ENCODE peak calls at places on chromosome 22, in eight cellular contexts. W is GM12878, Y is heart right ventricle, N is suprapubic skin, F is MM.1S, O is brain microvascular endothelial cell, G is sigmoid colon, J is GM23248. P is an unnamed sample.

GRCh38 chr22:47022075-47022473 is 259.6 kb downstream of the TBC1D22A start:
- DNase-seq in W (no peak), Y (no peak), N (no peak), F (no peak), O (no peak), G (peak; percentile 40), J (peak; percentile 13), P (no peak)

GRCh38 chr22:43743929-43744643 is 68.0 kb downstream of the EFCAB6 start:
- DNase-seq in W (no peak), Y (no peak), N (no peak), F (no peak), O (no peak), G (no peak), J (no peak), P (no peak)

GRCh38 chr22:33564683-33565082 is 355.6 kb downstream of the LARGE1 start:
- DNase-seq in W (no peak), Y (no peak), N (no peak), F (no peak), O (no peak), G (no peak), J (no peak), P (no peak)

GRCh38 chr22:27461470-27461869 is 340.1 kb downstream of the MN1 start:
- DNase-seq in W (no peak), Y (no peak), N (no peak), F (no peak), O (peak; percentile 86), G (no peak), J (peak; percentile 96), P (peak; percentile 95)

GRCh38 chr22:28030442-28030841 is 111.4 kb upstream of the PITPNB start:
- DNase-seq in W (no peak), Y (no peak), N (no peak), F (no peak), O (no peak), G (no peak), J (no peak), P (no peak)

GRCh38 chr22:48758905-48759875 is 1068.5 kb downstream of the BRD1 start:
- DNase-seq in W (no peak), Y (no peak), N (peak; percentile 26), F (no peak), O (no peak), G (peak; percentile 39), J (no peak), P (no peak)

GRCh38 chr22:29369460-29369859 is 18.9 kb downstream of the AP1B1 start:
- DNase-seq in W (no peak), Y (peak; percentile 60), N (peak; percentile 74), F (no peak), O (peak; percentile 85), G (peak; percentile 89), J (peak; percentile 95), P (peak; percentile 80)

GRCh38 chr22:38645430-38645829 is 10.8 kb downstream of the FAM227A start:
- DNase-seq in W (no peak), Y (no peak), N (no peak), F (no peak), O (no peak), G (no peak), J (no peak), P (no peak)

GRCh38 chr22:22164541-22165272 is 79.9 kb upstream of the VPREB1 start:
- DNase-seq in W (no peak), Y (no peak), N (no peak), F (no peak), O (no peak), G (no peak), J (no peak), P (no peak)

GRCh38 chr22:31757265-31757664 is 3.4 kb downstream of the DEPDC5 start:
- DNase-seq in W (no peak), Y (no peak), N (no peak), F (no peak), O (no peak), G (no peak), J (no peak), P (no peak)

GRCh38 chr22:37906364-37907008 is 389 bp downstream of the MICALL1 start:
- DNase-seq in W (no peak), Y (no peak), N (no peak), F (peak; percentile 38), O (no peak), G (peak; percentile 73), J (peak; percentile 49), P (no peak)

GRCh38 chr22:49274754-49275380 is 552.8 kb downstream of the BRD1 start:
- DNase-seq in W (no peak), Y (no peak), N (peak; percentile 43), F (no peak), O (no peak), G (no peak), J (no peak), P (no peak)

GRCh38 chr22:27149886-27150529 is 492.6 kb downstream of the MIAT start:
- DNase-seq in W (no peak), Y (no peak), N (no peak), F (no peak), O (peak; percentile 35), G (no peak), J (peak; percentile 75), P (peak; percentile 59)

GRCh38 chr22:17281026-17281809 is 62.0 kb upstream of the ADA2 start:
- DNase-seq in W (no peak), Y (no peak), N (no peak), F (no peak), O (no peak), G (peak; percentile 30), J (no peak), P (no peak)

GRCh38 chr22:29949872-29950271 is 66.9 kb downstream of the MTMR3 start:
- DNase-seq in W (no peak), Y (no peak), N (no peak), F (no peak), O (no peak), G (no peak), J (no peak), P (no peak)

GRCh38 chr22:48321986-48322545 is 1505.6 kb downstream of the BRD1 start:
- DNase-seq in W (no peak), Y (no peak), N (no peak), F (no peak), O (no peak), G (peak; percentile 48), J (no peak), P (no peak)

GRCh38 chr22:21936151-21936778 is 16.4 kb downstream of the PPM1F start:
- DNase-seq in W (no peak), Y (no peak), N (no peak), F (no peak), O (no peak), G (no peak), J (peak; percentile 28), P (no peak)

GRCh38 chr22:43342347-43343261 is 568 bp downstream of the SCUBE1 start:
- DNase-seq in W (no peak), Y (no peak), N (no peak), F (no peak), O (no peak), G (no peak), J (no peak), P (no peak)

GRCh38 chr22:39405346-39406085 is 5.9 kb downstream of the TAB1 start:
- DNase-seq in W (no peak), Y (no peak), N (no peak), F (no peak), O (peak; percentile 75), G (no peak), J (peak; percentile 88), P (peak; percentile 81)

GRCh38 chr22:24408630-24409029 is 18.8 kb upstream of the ADORA2A start:
- DNase-seq in W (no peak), Y (no peak), N (no peak), F (no peak), O (no peak), G (no peak), J (no peak), P (no peak)

GRCh38 chr22:45007247-45007945 is 2.4 kb downstream of the PHF21B start:
- DNase-seq in W (no peak), Y (peak; percentile 23), N (no peak), F (no peak), O (peak; percentile 2), G (no peak), J (peak; percentile 43), P (peak; percentile 27)
- H3K4me3 ChIP-seq in W (peak overlapping the region; percentile 11), Y (peak overlapping the region; percentile 64), N (peak overlapping the region; percentile 53), F (no peak overlapping the region), O (no peak overlapping the region), G (peak overlapping the region; percentile 58), J (peak overlapping the region; percentile 48), P (peak overlapping the region; percentile 33)

DNA sequence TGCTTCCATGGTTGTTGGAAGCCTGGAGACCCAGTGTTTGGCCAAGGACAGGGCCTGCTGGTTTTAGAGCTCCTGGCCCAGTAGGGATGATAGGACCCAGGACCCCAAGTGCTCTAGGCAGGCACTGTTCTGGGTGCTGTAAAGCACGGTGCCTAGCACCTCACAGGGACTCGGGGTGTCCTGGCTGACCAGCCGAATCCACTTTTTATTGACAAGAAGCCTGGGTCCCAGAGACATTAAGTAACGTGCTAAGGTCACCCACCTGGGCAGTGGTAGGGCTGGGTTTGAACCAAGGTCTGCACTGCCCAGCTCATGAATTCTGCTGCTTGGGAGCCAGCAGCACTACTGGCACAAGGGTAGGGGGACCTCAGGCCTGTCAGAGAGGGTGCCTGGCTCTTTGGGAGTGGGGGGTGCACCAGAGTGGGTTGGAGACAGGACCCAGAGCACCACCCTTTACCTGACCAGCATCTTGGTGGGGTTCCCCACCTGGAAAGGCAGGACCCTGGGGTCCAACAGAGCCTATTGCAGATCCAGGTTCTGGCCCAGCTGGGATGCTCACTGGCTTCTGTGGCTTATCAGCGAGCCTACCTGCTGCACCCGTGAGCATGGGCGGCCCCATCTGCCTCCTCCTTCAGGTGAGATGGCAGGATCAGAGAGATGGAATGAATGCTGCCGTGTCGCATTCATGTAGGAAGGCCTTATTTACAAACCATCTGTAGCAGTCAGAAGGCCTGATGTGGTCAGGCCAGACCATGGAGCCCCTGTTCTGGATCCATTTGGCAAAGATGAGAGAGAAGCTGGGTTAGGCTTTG is 52.0 kb downstream of the BCR start:
- DNase-seq in W (no peak), Y (no peak), N (no peak), F (no peak), O (no peak), G (no peak), J (no peak), P (no peak)
- H3K27ac ChIP-seq in W (no peak overlapping the region), Y (no peak overlapping the region), N (no peak overlapping the region), F (no peak overlapping the region), O (peak overlapping the region; percentile 10), G (no peak overlapping the region), J (no peak overlapping the region), P (no peak overlapping the region)

DNA sequence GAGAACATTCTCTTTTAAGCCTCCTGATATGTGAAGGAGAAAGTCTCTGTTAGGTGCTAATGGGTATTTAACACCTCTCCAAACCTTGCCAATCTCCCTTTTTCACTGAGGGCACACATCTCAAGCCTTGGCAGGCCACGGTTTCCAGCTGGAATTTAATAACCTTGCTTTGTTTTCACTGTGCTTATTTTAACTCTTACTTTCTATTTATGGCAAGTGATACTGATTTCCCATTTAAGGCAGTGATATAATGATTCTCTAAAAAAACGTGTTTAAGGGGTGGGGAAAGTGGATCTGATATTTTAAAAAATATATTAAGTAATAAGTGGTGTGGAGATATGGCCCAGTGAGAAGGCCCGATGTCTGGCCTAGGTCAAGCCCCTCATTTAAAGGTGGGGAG is 1.1 kb upstream of the RASD2 start:
- DNase-seq in W (no peak), Y (no peak), N (no peak), F (no peak), O (no peak), G (no peak), J (no peak), P (no peak)
- H3K4me3 ChIP-seq in W (no peak overlapping the region), Y (peak overlapping the region; percentile 61), N (peak overlapping the region; percentile 59), F (peak overlapping the region; percentile 68), O (no peak overlapping the region), G (peak overlapping the region; percentile 79), J (peak overlapping the region; percentile 77), P (peak overlapping the region; percentile 47)

DNA sequence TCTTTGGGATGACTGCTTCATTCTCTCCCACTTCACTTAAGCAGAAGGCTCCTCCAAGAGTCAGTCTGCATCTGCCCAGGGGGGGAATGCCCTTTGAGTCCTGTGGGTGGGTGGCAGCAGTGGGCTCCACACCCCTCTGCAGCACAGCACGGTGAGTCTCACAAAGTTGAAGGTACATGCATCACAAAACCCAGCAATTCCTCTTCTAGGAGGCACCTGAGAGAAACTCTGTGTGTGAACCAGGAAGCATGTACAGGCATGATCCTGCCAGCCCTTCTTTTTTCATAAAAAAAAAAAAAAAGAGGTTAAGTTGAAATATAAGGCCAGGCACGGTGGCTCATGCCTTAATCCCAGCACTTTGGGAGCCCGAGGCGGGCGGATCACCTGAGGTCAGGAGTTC is 87.2 kb downstream of the MYO18B start:
- DNase-seq in W (no peak), Y (no peak), N (no peak), F (no peak), O (no peak), G (no peak), J (no peak), P (no peak)
- H3K27ac ChIP-seq in W (no peak overlapping the region), Y (no peak overlapping the region), N (no peak overlapping the region), F (no peak overlapping the region), O (no peak overlapping the region), G (no peak overlapping the region), J (no peak overlapping the region), P (no peak overlapping the region)

P was measured in astrocyte.